ENCODE peak calls at places on chromosomes 1 and 21, in ten cellular contexts. G is GM12864; W is nephron progenitor cell; S is HCT116; H is RWPE1; I is CD4-positive, alpha-beta T cell; J is MCF 10A; R is uterus; X is fibroblast of mammary gland; V is IMR-90. D is an unnamed sample.

GRCh38 chr1:116724765-116725375 is 29.4 kb upstream of the CD2 start:
- DNase-seq in R (peak; percentile 59), J (peak; percentile 86), X (peak; percentile 65), V (peak; percentile 52), S (peak; percentile 38), G (peak; percentile 24), I (peak; percentile 56), W (peak; percentile 66), H (peak; percentile 38), D (no peak)

GRCh38 chr1:70979879-70980278 is 67.7 kb downstream of the PTGER3 start:
- DNase-seq in H (no peak), J (no peak), I (no peak), V (no peak), W (no peak), R (no peak), G (no peak), X (no peak), S (no peak), D (no peak)

GRCh38 chr21:42518626-42519025 is 5.0 kb downstream of the SLC37A1 start:
- DNase-seq in W (no peak), X (no peak), G (no peak), R (no peak), V (no peak), I (no peak), S (no peak), J (peak; percentile 13), H (no peak), D (no peak)

GRCh38 chr1:201827321-201828281 is 1.4 kb upstream of the IPO9 start:
- DNase-seq in J (no peak), W (no peak), V (no peak), S (no peak), X (peak; percentile 33), R (no peak), H (no peak), G (no peak), I (no peak), D (no peak)

GRCh38 chr1:109782927-109783326 is 19.2 kb upstream of the EPS8L3 start:
- DNase-seq in W (no peak), X (no peak), V (no peak), R (no peak), G (no peak), S (no peak), H (no peak), I (no peak), J (no peak), D (no peak)

GRCh38 chr1:21357161-21357560 is 66.9 kb upstream of the ECE1 start:
- DNase-seq in J (no peak), V (no peak), S (no peak), X (no peak), I (no peak), G (no peak), W (no peak), R (no peak), H (no peak), D (no peak)

GRCh38 chr1:201612645-201613044 is 73.7 kb downstream of the NAV1 start:
- DNase-seq in X (no peak), I (no peak), H (no peak), J (no peak), G (no peak), R (no peak), W (no peak), S (no peak), V (no peak), D (no peak)

GRCh38 chr1:34842952-34843371 is 16.6 kb downstream of the SMIM12 start:
- DNase-seq in W (no peak), J (no peak), H (no peak), V (no peak), I (no peak), X (no peak), G (no peak), R (no peak), S (no peak), D (no peak)

GRCh38 chr1:2638466-2639115 is 5.8 kb upstream of the MMEL1 start:
- DNase-seq in S (no peak), X (no peak), G (no peak), W (no peak), I (no peak), J (no peak), H (no peak), V (no peak), R (no peak), D (no peak)

GRCh38 chr21:36097427-36098230 is 27.8 kb downstream of the CBR1 start:
- DNase-seq in S (no peak), G (no peak), J (peak; percentile 10), W (no peak), R (no peak), X (no peak), I (no peak), V (no peak), H (no peak), D (no peak)

GRCh38 chr1:224329484-224329841 is 509 bp downstream of the NVL start:
- DNase-seq in G (no peak), H (no peak), S (no peak), R (no peak), I (no peak), V (peak; percentile 0), W (no peak), X (no peak), J (no peak), D (no peak)

GRCh38 chr1:224328644-224329043 is 1.3 kb downstream of the NVL start:
- DNase-seq in X (no peak), J (no peak), V (no peak), S (no peak), R (no peak), H (no peak), I (no peak), W (no peak), G (no peak), D (no peak)

GRCh38 chr1:224331824-224332223 is 1.9 kb upstream of the NVL start:
- DNase-seq in G (no peak), H (no peak), R (no peak), I (no peak), J (no peak), S (no peak), W (no peak), X (no peak), V (no peak), D (no peak)

GRCh38 chr1:224331326-224331725 is 1.4 kb upstream of the NVL start:
- DNase-seq in X (no peak), R (no peak), G (no peak), I (no peak), V (no peak), S (no peak), J (no peak), W (no peak), H (no peak), D (no peak)

DNA sequence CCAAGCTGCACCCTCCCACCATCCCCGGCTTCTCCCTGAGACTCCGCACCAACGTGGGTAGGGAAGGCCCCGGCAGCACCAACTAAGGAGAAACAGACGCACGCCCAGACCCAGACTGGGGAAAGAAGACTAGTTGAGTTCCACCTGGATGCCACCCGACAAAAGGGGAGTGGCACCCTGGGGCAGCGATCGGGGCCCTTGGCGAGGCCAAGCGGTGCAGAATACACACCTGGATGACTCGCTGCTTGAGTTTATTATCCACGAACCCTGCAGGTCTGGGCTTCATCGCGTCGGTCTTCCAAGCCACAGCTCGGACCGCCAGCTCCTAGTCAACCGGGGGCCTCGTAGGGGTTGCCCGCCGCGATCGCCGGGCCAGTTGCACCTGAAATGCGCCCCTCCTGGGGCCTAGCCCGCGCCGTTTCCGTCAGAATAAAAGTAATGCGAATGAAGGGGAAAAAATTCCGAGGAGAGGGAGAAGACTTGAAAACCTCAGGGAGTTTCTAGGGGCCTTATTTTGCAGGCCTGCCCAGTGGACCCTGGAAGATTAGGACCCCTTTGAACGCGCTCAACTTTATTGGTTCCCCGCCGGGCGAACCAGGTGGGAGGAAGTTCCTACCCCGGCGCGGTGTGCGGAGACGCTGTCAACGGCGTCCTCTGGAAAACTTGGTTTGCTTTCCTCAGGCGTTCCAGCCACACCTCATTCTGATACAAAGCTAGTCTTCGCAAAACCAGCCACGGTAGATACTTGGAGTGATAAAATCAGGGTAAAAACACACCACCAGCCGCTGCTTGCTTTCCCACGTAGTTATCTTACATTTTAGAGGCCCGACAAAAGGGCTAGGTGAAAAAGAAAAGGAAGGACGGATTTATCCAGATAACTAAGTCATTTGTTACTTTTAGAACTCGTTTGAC is at the start of gene NVL:
- DNase-seq in J (peak; percentile 98), I (peak; percentile 72), G (peak; percentile 73), X (peak; percentile 88), S (peak; percentile 86), V (peak; percentile 86), R (peak; percentile 81), H (peak; percentile 92), W (peak; percentile 77), D (peak; percentile 79)
- TF ChIP-seq CTCF in J (no peak), I (no peak), G (no peak), X (no peak), S (no peak), V (no peak), R (peak; percentile 33), H (no peak), W (no peak), D (no peak)

GRCh38 chr21:21324297-21324696 is 326.1 kb downstream of the NCAM2 start:
- DNase-seq in W (no peak), J (no peak), V (no peak), R (no peak), X (no peak), G (no peak), S (no peak), I (no peak), H (no peak), D (no peak)
- TF ChIP-seq CTCF in W (no peak), J (no peak), V (no peak), R (no peak), X (no peak), G (no peak), S (no peak), I (no peak), H (no peak), D (no peak)

GRCh38 chr1:78825561-78825960 is 175.9 kb downstream of the IFI44 start:
- DNase-seq in R (no peak), J (no peak), S (no peak), W (no peak), V (peak; percentile 35), G (no peak), I (no peak), X (peak; percentile 57), H (no peak), D (no peak)
- TF ChIP-seq CTCF in R (no peak), J (no peak), S (no peak), W (no peak), V (no peak), G (no peak), I (no peak), X (no peak), H (no peak), D (no peak)

DNA sequence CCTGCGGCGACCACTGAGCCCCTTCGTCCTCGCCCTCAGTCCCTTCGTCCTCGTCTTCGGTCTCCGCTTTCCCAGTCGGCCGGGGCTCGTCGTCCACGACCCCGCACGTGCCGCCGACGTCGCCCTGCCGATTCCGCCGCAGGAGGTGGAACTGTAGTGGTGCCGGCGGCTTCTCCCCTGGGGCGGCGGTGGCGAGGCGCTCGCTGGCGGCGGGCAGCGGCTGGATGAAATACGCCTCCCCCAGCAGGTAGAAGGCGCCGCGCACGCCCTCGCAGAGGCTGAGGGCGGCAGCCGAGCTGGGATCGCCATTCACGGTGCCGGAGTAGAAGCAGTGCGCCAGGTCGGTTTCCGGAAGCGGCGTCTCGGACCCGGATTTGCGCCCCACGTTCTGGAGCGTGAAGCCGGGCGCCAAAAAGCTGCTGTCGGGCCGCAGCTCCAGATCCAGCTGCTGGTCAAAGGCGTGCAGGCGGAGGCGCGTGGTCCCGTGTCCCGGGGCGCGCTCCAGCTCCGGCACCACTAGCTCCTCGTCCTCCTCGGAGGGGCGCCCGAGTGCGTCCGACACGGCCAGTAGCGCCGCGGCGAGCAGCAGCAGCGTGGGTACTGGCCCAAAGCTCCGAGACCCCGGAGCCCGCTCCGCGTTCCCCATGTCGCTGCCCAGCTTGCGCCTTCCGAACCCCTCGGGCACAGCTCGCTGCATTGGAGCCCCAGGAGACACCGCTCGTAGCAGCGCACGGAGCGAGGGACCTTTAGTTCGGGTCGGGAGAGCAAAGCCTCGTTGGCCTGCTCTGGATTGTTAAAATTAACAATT is 747 bp downstream of the ADAMTS1 start:
- DNase-seq in R (peak; percentile 61), G (no peak), J (peak; percentile 44), W (peak; percentile 67), H (peak; percentile 24), V (peak; percentile 22), S (no peak), I (no peak), X (no peak), D (no peak)
- TF ChIP-seq CTCF in R (no peak), G (no peak), J (no peak), W (no peak), H (peak; percentile 29), V (no peak), S (no peak), I (no peak), X (no peak), D (no peak)